ENCODE peak calls at places on chromosome 19, in eight cellular contexts. R is ascending aorta; Q is tibial nerve; X is A549; L is cardiac muscle cell; P is heart right ventricle; J is CD8-positive, alpha-beta T cell; I is esophagus squamous epithelium. E is an unnamed sample.

GRCh38 chr19:31223805-31224534 is 125.3 kb downstream of the TSHZ3 start:
- DNase-seq in I (no peak), J (no peak), L (peak), X (no peak), Q (no peak), R (no peak), P (no peak), E (no peak)

GRCh38 chr19:8505680-8506401 is 3.4 kb upstream of the PRAM1 start:
- DNase-seq in Q (peak), J (peak), P (peak), R (no peak), X (peak), I (no peak), L (peak), E (peak)

GRCh38 chr19:48568345-48568886 is 16.4 kb downstream of the SULT2B1 start:
- DNase-seq in R (peak), J (no peak), X (peak), I (no peak), L (peak), Q (peak), P (peak), E (peak)

GRCh38 chr19:18995804-18996241 is 37.5 kb downstream of the SUGP2 start:
- DNase-seq in L (peak), P (peak), I (no peak), X (peak), J (no peak), Q (no peak), R (no peak), E (no peak)

GRCh38 chr19:37977391-37977790 is 70.4 kb downstream of the SIPA1L3 start:
- DNase-seq in P (no peak), R (no peak), I (no peak), J (no peak), L (no peak), X (no peak), Q (no peak), E (no peak)

GRCh38 chr19:33374406-33374703 is 846 bp downstream of the CEBPG start:
- DNase-seq in Q (no peak), L (no peak), X (no peak), P (no peak), I (no peak), R (no peak), J (no peak), E (no peak)

GRCh38 chr19:20969498-20969897 is 46.4 kb downstream of the ZNF85 start:
- DNase-seq in Q (no peak), I (no peak), J (no peak), P (no peak), R (no peak), X (no peak), L (no peak), E (no peak)

GRCh38 chr19:5192568-5192967 is 148.0 kb downstream of the PTPRS start:
- DNase-seq in R (no peak), L (no peak), P (no peak), J (no peak), Q (no peak), X (no peak), I (no peak), E (no peak)

GRCh38 chr19:41223431-41224234 is 4.6 kb downstream of the AXL start:
- DNase-seq in L (peak), Q (no peak), R (no peak), I (no peak), X (peak), P (no peak), J (no peak), E (no peak)

GRCh38 chr19:31071157-31071855 is 277.9 kb downstream of the TSHZ3 start:
- DNase-seq in J (no peak), R (no peak), X (no peak), L (no peak), P (no peak), I (no peak), Q (no peak), E (no peak)

GRCh38 chr19:55289117-55289796 is 5.5 kb downstream of the BRSK1 start:
- DNase-seq in P (no peak), J (no peak), X (peak), L (peak), I (no peak), Q (no peak), R (no peak), E (no peak)

GRCh38 chr19:7789447-7789846 is 26.4 kb downstream of the CLEC4M start:
- DNase-seq in I (no peak), L (no peak), J (peak), R (no peak), X (no peak), Q (no peak), P (no peak), E (no peak)

GRCh38 chr19:52398091-52398461 is 427 bp downstream of the ZNF528 start:
- DNase-seq in X (no peak), Q (no peak), R (no peak), J (no peak), I (no peak), P (peak), L (peak), E (no peak)

GRCh38 chr19:372306-372890 is 27.8 kb upstream of the MIER2 start:
- DNase-seq in R (no peak), P (peak), J (no peak), X (no peak), I (no peak), L (peak), Q (no peak), E (no peak)

GRCh38 chr19:18274776-18275356 is 614 bp upstream of the IQCN start:
- DNase-seq in Q (peak), P (peak), X (peak), I (no peak), L (peak), J (peak), R (peak), E (peak)

GRCh38 chr19:19458110-19458816 is 52.8 kb downstream of the GATAD2A start:
- DNase-seq in R (no peak), P (no peak), J (no peak), X (no peak), I (no peak), L (no peak), Q (no peak), E (no peak)

GRCh38 chr19:10052602-10053360 is 33.3 kb upstream of the SHFL start:
- DNase-seq in J (no peak), I (no peak), Q (no peak), L (no peak), R (no peak), P (no peak), X (no peak), E (no peak)

GRCh38 chr19:572891-573825 is 762 bp downstream of the BSG start:
- DNase-seq in Q (no peak), R (no peak), J (no peak), P (peak), I (no peak), L (peak), X (peak), E (peak)

GRCh38 chr19:35027009-35027408 is 3.3 kb upstream of the SCN1B start:
- DNase-seq in P (no peak), I (no peak), J (no peak), X (no peak), Q (no peak), R (no peak), L (no peak), E (no peak)

GRCh38 chr19:35959040-35959967 is 23.1 kb downstream of the LRFN3 start:
- DNase-seq in X (no peak), Q (no peak), P (peak), J (peak), R (no peak), L (no peak), I (no peak), E (no peak)

GRCh38 chr19:31595521-31595920 is 246.3 kb upstream of the TSHZ3 start:
- DNase-seq in I (no peak), J (no peak), P (no peak), X (no peak), L (no peak), Q (no peak), R (no peak), E (no peak)

GRCh38 chr19:10882108-10882457 is 10.7 kb downstream of the CARM1 start:
- DNase-seq in L (no peak), X (no peak), P (peak), R (no peak), I (no peak), J (no peak), Q (no peak), E (peak)

GRCh38 chr19:47735131-47735530 is 10.2 kb upstream of the NOP53 start:
- DNase-seq in L (no peak), R (no peak), Q (no peak), J (no peak), P (no peak), I (no peak), X (no peak), E (no peak)

GRCh38 chr19:11073568-11073967 is 15.7 kb upstream of the LDLR start:
- DNase-seq in Q (no peak), J (no peak), X (no peak), L (no peak), R (no peak), P (no peak), I (no peak), E (no peak)

GRCh38 chr19:30229524-30230174 is 142.5 kb upstream of the ZNF536 start:
- DNase-seq in Q (no peak), P (no peak), R (no peak), X (no peak), L (no peak), J (no peak), I (no peak), E (no peak)

GRCh38 chr19:10836478-10837325 is 690 bp upstream of the TMED1 start:
- DNase-seq in L (peak), I (peak), X (peak), R (no peak), Q (peak), J (peak), P (peak), E (peak)

GRCh38 chr19:48606463-48607358 is at the start of gene SPACA4:
- DNase-seq in R (no peak), P (no peak), Q (no peak), L (no peak), J (no peak), I (no peak), X (no peak), E (no peak)

GRCh38 chr19:22545751-22546150 is 88.4 kb upstream of the ZNF492 start:
- DNase-seq in I (no peak), L (peak), R (no peak), J (no peak), P (peak), X (peak), Q (no peak), E (no peak)

GRCh38 chr19:15198006-15198356 is 2.8 kb downstream of the NOTCH3 start:
- DNase-seq in P (no peak), L (no peak), J (no peak), R (no peak), I (no peak), X (peak), Q (no peak), E (no peak)

GRCh38 chr19:37468961-37469777 is at the start of gene ZNF570:
- DNase-seq in X (peak), L (peak), J (peak), Q (peak), R (peak), I (peak), P (peak), E (peak)

GRCh38 chr19:48468806-48469055 is 438 bp upstream of the CYTH2 start:
- DNase-seq in I (no peak), R (no peak), X (no peak), J (no peak), L (no peak), Q (no peak), P (no peak), E (peak)

GRCh38 chr19:28934626-28935025 is 278.3 kb downstream of the UQCRFS1 start:
- DNase-seq in P (no peak), I (no peak), J (no peak), Q (no peak), X (no peak), R (no peak), L (peak), E (no peak)

GRCh38 chr19:52070496-52070895 is 21.9 kb upstream of the ZNF432 start:
- DNase-seq in Q (no peak), P (no peak), I (no peak), L (peak), J (no peak), R (no peak), X (no peak), E (no peak)

GRCh38 chr19:8454218-8454617 is 9.4 kb downstream of the HNRNPM start:
- DNase-seq in R (no peak), Q (no peak), J (no peak), X (no peak), L (no peak), I (no peak), P (no peak), E (no peak)

GRCh38 chr19:50505856-50506611 is 5.0 kb downstream of the JOSD2 start:
- DNase-seq in J (no peak), Q (no peak), R (no peak), X (no peak), I (no peak), L (no peak), P (peak), E (no peak)

GRCh38 chr19:20247016-20247683 is 80.1 kb downstream of the ZNF486 start:
- DNase-seq in J (peak), R (no peak), Q (no peak), I (no peak), L (peak), P (peak), X (no peak), E (no peak)

GRCh38 chr19:5306531-5306930 is 34.1 kb downstream of the PTPRS start:
- DNase-seq in J (no peak), X (no peak), P (no peak), Q (no peak), I (no peak), R (no peak), L (no peak), E (no peak)

GRCh38 chr19:8323781-8324185 is 2.5 kb downstream of the RPS28 start:
- DNase-seq in J (no peak), X (no peak), R (no peak), L (no peak), I (no peak), Q (no peak), P (no peak), E (no peak)

GRCh38 chr19:16297575-16298178 is 26.9 kb upstream of the KLF2 start:
- DNase-seq in L (no peak), P (no peak), R (no peak), J (no peak), X (no peak), Q (no peak), I (no peak), E (no peak)
- H3K27ac ChIP-seq in L (no peak), P (no peak), R (no peak), J (no peak), X (no peak), Q (no peak), I (peak), E (no peak)

DNA sequence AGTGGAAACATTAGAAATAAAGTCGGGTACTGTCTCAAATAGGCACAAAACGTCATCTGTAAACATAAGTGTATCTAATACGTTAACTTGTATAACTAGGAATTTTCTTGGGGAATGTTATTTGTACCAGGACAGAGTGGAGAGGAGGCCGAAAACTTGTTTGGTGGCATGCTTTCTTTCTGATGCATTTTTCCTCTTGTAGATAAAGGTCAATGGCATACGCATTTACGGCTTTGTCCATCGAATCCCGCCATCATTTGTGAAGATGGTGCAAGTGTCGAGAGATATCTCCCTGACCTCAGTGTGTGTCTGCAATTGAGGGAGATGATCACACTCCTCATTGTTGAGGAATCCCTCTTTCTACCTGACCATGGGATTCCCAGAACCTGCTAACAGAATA is 4.7 kb downstream of the LGALS13 start:
- DNase-seq in Q (no peak), I (no peak), P (no peak), L (no peak), R (no peak), X (no peak), J (no peak), E (no peak)
- H3K4me3 ChIP-seq in Q (no peak), I (no peak), P (no peak), L (no peak), R (no peak), X (no peak), J (no peak), E (no peak)

DNA sequence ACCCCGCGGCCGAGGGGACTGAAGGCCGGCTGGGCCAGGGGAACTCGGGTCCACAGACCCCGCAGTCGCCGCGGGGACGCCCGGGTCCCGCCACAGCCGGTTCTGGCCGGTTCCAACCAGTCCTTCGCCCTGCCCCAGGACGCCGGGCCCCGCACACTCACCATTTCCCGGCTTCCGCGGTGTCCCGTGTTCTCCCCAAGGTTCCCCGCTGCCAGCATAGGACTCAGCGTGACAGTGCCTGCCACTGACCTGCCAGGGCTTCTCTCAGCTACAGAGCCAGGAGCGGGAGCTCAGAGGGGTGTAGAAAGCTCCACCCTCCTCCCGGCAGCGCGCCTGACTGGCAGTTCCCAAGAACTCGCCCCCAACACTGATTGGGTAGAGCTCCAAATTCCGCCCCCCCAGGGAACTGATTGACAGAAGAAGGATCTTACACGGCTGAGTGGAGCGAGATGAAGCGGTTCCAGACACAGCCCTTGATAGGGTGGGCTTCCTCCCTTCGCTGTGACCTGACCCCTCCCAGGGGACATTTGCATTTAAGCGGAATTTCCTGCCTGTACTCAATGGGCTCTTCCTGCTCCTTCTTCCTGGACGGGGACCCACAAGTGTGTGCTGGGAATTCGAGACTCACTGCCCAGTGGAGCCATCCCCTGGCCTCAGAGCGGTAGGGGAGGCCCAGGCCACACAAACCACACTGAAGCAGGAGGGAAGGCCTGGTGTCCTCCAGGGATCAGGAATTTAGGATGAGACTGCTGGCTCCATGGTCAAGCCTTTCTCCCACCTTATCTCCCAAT is at the start of gene ZNF442:
- DNase-seq in P (peak), I (peak), L (peak), R (peak), Q (peak), J (peak), X (no peak), E (peak)
- TF ChIP-seq CTCF in P (peak), I (peak), L (peak), R (peak), Q (peak), J (no peak), X (no peak), E (peak)

GRCh38 chr19:42424712-42425131 is 2.5 kb downstream of the LIPE start:
- DNase-seq in L (no peak), Q (no peak), J (no peak), R (no peak), P (peak), X (no peak), I (no peak), E (no peak)
- H3K27ac ChIP-seq in L (peak), Q (no peak), J (no peak), R (no peak), P (peak), X (no peak), I (no peak), E (peak)

DNA sequence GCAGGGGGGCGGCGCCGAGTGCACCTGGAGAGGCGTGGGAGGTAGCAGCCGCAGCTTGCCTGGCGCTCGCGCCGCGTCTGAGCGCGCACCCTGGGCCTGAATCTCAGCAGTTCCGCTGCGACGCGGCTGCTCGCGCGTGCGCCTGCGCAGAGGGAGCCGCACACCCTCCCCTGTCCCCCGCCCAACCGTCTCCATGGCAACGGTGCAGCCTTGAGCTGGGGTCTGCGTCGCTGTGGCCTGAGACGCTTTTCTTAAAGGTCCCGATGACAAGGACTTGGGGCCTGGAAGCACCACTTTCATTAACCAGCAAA is at the start of gene PNMA8B:
- DNase-seq in I (no peak), L (peak), X (no peak), J (peak), R (no peak), P (peak), Q (no peak), E (no peak)
- H3K4me3 ChIP-seq in I (peak), L (peak), X (no peak), J (no peak), R (peak), P (peak), Q (peak), E (no peak)

GRCh38 chr19:44587863-44588752 is 25.3 kb upstream of the IGSF23 start:
- DNase-seq in R (no peak), P (no peak), Q (no peak), J (no peak), L (peak), X (peak), I (no peak), E (peak)
- TF ChIP-seq CTCF in R (peak), P (peak), Q (no peak), J (no peak), L (peak), X (peak), I (no peak), E (no peak)